ENCODE peak calls at places on chromosome 10, in eight cellular contexts. One of them, this sample, is unnamed.

GRCh38 chr10:71312840-71313789 is 5.9 kb upstream of the SLC29A3 start:
- DNase-seq in NCI-H1092: no peak
- DNase-seq in amygdala: peak; percentile 63
- DNase-seq in astrocyte of the cerebellum: peak; percentile 41
- DNase-seq in anterior cingulate cortex: peak; percentile 35
- DNase-seq in kidney epithelial cell: no peak
- DNase-seq in OCI-LY7: no peak
- DNase-seq in midbrain: no peak
- DNase-seq in this sample: no peak

GRCh38 chr10:101141622-101142532 is 10.8 kb downstream of the TLX1 start:
- DNase-seq in NCI-H1092: peak; percentile 64
- DNase-seq in amygdala: peak; percentile 48
- DNase-seq in astrocyte of the cerebellum: peak; percentile 45
- DNase-seq in anterior cingulate cortex: peak; percentile 45
- DNase-seq in kidney epithelial cell: peak; percentile 31
- DNase-seq in OCI-LY7: peak; percentile 85
- DNase-seq in midbrain: peak; percentile 84
- DNase-seq in this sample: peak; percentile 69

GRCh38 chr10:46520941-46521340 is 35.5 kb downstream of the GPRIN2 start:
- DNase-seq in NCI-H1092: peak; percentile 75
- DNase-seq in amygdala: no peak
- DNase-seq in astrocyte of the cerebellum: peak; percentile 82
- DNase-seq in anterior cingulate cortex: no peak
- DNase-seq in kidney epithelial cell: no peak
- DNase-seq in OCI-LY7: no peak
- DNase-seq in midbrain: no peak
- DNase-seq in this sample: no peak

GRCh38 chr10:75335191-75335590 is 66.4 kb downstream of the ZNF503 start:
- DNase-seq in NCI-H1092: no peak
- DNase-seq in amygdala: no peak
- DNase-seq in astrocyte of the cerebellum: peak; percentile 9
- DNase-seq in anterior cingulate cortex: no peak
- DNase-seq in kidney epithelial cell: no peak
- DNase-seq in OCI-LY7: no peak
- DNase-seq in midbrain: no peak
- DNase-seq in this sample: no peak

GRCh38 chr10:72087969-72088878 is at the start of gene SPOCK2:
- DNase-seq in NCI-H1092: no peak
- DNase-seq in amygdala: peak; percentile 59
- DNase-seq in astrocyte of the cerebellum: no peak
- DNase-seq in anterior cingulate cortex: peak; percentile 38
- DNase-seq in kidney epithelial cell: no peak
- DNase-seq in OCI-LY7: peak; percentile 36
- DNase-seq in midbrain: peak; percentile 42
- DNase-seq in this sample: peak; percentile 55

GRCh38 chr10:47027812-47028260 is 116.6 kb downstream of the PTPN20 start:
- DNase-seq in NCI-H1092: no peak
- DNase-seq in amygdala: no peak
- DNase-seq in astrocyte of the cerebellum: no peak
- DNase-seq in anterior cingulate cortex: no peak
- DNase-seq in kidney epithelial cell: no peak
- DNase-seq in OCI-LY7: no peak
- DNase-seq in midbrain: no peak
- DNase-seq in this sample: no peak

GRCh38 chr10:33116293-33116697 is 158.3 kb upstream of the ITGB1 start:
- DNase-seq in NCI-H1092: peak; percentile 21
- DNase-seq in amygdala: no peak
- DNase-seq in astrocyte of the cerebellum: peak; percentile 68
- DNase-seq in anterior cingulate cortex: no peak
- DNase-seq in kidney epithelial cell: no peak
- DNase-seq in OCI-LY7: peak; percentile 55
- DNase-seq in midbrain: peak; percentile 2
- DNase-seq in this sample: peak; percentile 14

GRCh38 chr10:58350619-58351323 is 16.0 kb downstream of the UBE2D1 start:
- DNase-seq in NCI-H1092: no peak
- DNase-seq in amygdala: no peak
- DNase-seq in astrocyte of the cerebellum: no peak
- DNase-seq in anterior cingulate cortex: no peak
- DNase-seq in kidney epithelial cell: no peak
- DNase-seq in OCI-LY7: no peak
- DNase-seq in midbrain: no peak
- DNase-seq in this sample: no peak

GRCh38 chr10:70376436-70377378 is 5.7 kb downstream of the LRRC20 start:
- DNase-seq in NCI-H1092: no peak
- DNase-seq in amygdala: no peak
- DNase-seq in astrocyte of the cerebellum: no peak
- DNase-seq in anterior cingulate cortex: no peak
- DNase-seq in kidney epithelial cell: no peak
- DNase-seq in OCI-LY7: no peak
- DNase-seq in midbrain: no peak
- DNase-seq in this sample: no peak

GRCh38 chr10:73576178-73576889 is 14.8 kb downstream of the USP54 start:
- DNase-seq in NCI-H1092: no peak
- DNase-seq in amygdala: no peak
- DNase-seq in astrocyte of the cerebellum: peak; percentile 79
- DNase-seq in anterior cingulate cortex: no peak
- DNase-seq in kidney epithelial cell: no peak
- DNase-seq in OCI-LY7: no peak
- DNase-seq in midbrain: peak; percentile 53
- DNase-seq in this sample: no peak

GRCh38 chr10:68871731-68872342 is 29.3 kb upstream of the DDX50 start:
- DNase-seq in NCI-H1092: peak; percentile 93
- DNase-seq in amygdala: no peak
- DNase-seq in astrocyte of the cerebellum: peak; percentile 99
- DNase-seq in anterior cingulate cortex: no peak
- DNase-seq in kidney epithelial cell: peak; percentile 80
- DNase-seq in OCI-LY7: no peak
- DNase-seq in midbrain: peak; percentile 28
- DNase-seq in this sample: peak; percentile 29

GRCh38 chr10:71132321-71132810 is 80.0 kb upstream of the UNC5B start:
- DNase-seq in NCI-H1092: no peak
- DNase-seq in amygdala: no peak
- DNase-seq in astrocyte of the cerebellum: no peak
- DNase-seq in anterior cingulate cortex: no peak
- DNase-seq in kidney epithelial cell: no peak
- DNase-seq in OCI-LY7: no peak
- DNase-seq in midbrain: no peak
- DNase-seq in this sample: no peak